ENCODE peak calls at places on chromosome 15, in five cellular contexts. N, K, U, R and B are unnamed samples.

GRCh38 chr15:76866716-76867321 is 38.3 kb downstream of the SCAPER start:
- DNase-seq in N (peak), R (peak), K (peak), U (peak), B (no peak)

GRCh38 chr15:75449585-75450306 is 1.7 kb downstream of the SIN3A start:
- DNase-seq in K (no peak), U (no peak), N (no peak), R (no peak), B (no peak)

GRCh38 chr15:87907676-87908446 is 348.7 kb downstream of the NTRK3 start:
- DNase-seq in N (no peak), R (no peak), U (no peak), K (no peak), B (no peak)

GRCh38 chr15:66454143-66454542 is 43.4 kb downstream of the SNAPC5 start:
- DNase-seq in N (peak), U (no peak), R (peak), K (no peak), B (no peak)

GRCh38 chr15:62805502-62805901 is 237.0 kb upstream of the TPM1 start:
- DNase-seq in R (no peak), K (no peak), N (no peak), U (no peak), B (no peak)

GRCh38 chr15:34795267-34796081 is at the start of gene ACTC1:
- DNase-seq in N (peak), K (peak), R (peak), U (no peak), B (peak)

GRCh38 chr15:66730168-66731014 is 28.4 kb downstream of the SMAD6 start:
- DNase-seq in N (peak), U (no peak), R (peak), K (peak), B (no peak)

GRCh38 chr15:68301300-68301699 is 23.8 kb downstream of the FEM1B start:
- DNase-seq in U (no peak), N (no peak), K (no peak), R (no peak), B (no peak)

GRCh38 chr15:69319384-69320375 is 21.0 kb downstream of the PAQR5 start:
- DNase-seq in R (no peak), U (no peak), K (no peak), N (no peak), B (no peak)

GRCh38 chr15:70974004-70974832 is 81.6 kb downstream of the LRRC49 start:
- DNase-seq in K (peak), N (peak), U (no peak), R (peak), B (no peak)

GRCh38 chr15:81002004-81002253 is 1.2 kb downstream of the TLNRD1 start:
- DNase-seq in N (no peak), K (no peak), R (no peak), U (no peak), B (peak)

GRCh38 chr15:49458145-49458544 is 35.1 kb downstream of the FGF7 start:
- DNase-seq in N (peak), K (peak), R (no peak), U (no peak), B (no peak)

GRCh38 chr15:70789213-70789612 is 25.9 kb upstream of the UACA start:
- DNase-seq in N (no peak), R (peak), U (no peak), K (no peak), B (no peak)

GRCh38 chr15:91890614-91891013 is 37.1 kb downstream of the SLCO3A1 start:
- DNase-seq in K (no peak), N (peak), U (no peak), R (peak), B (no peak)

GRCh38 chr15:31824009-31824408 is 206.3 kb upstream of the CHRNA7 start:
- DNase-seq in K (no peak), N (no peak), U (no peak), R (no peak), B (no peak)

GRCh38 chr15:58559904-58560588 is 128.3 kb downstream of the LIPC start:
- DNase-seq in N (no peak), U (no peak), K (no peak), R (no peak), B (no peak)

GRCh38 chr15:38226867-38227266 is 25.8 kb upstream of the SPRED1 start:
- DNase-seq in N (peak), R (peak), U (no peak), K (peak), B (no peak)

GRCh38 chr15:59444980-59445500 is 7.1 kb downstream of the FAM81A start:
- DNase-seq in R (peak), K (no peak), U (no peak), N (no peak), B (no peak)

GRCh38 chr15:88629071-88629470 is 7.9 kb downstream of the AEN start:
- DNase-seq in K (no peak), U (no peak), R (no peak), N (no peak), B (no peak)

GRCh38 chr15:87752250-87752951 is 504.1 kb downstream of the NTRK3 start:
- DNase-seq in U (no peak), N (peak), K (peak), R (peak), B (no peak)

GRCh38 chr15:100093211-100094126 is 248.3 kb downstream of the ADAMTS17 start:
- DNase-seq in U (no peak), R (peak), K (no peak), N (no peak), B (no peak)

GRCh38 chr15:83449250-83449671 is 2.1 kb downstream of the SH3GL3 start:
- DNase-seq in R (no peak), N (no peak), K (no peak), U (no peak), B (no peak)

GRCh38 chr15:81466741-81467140 is 92.7 kb upstream of the TMC3 start:
- DNase-seq in R (no peak), U (no peak), K (no peak), N (no peak), B (no peak)

GRCh38 chr15:89836255-89837133 is 21.8 kb upstream of the ANPEP start:
- DNase-seq in R (peak), K (peak), U (no peak), N (peak), B (no peak)

GRCh38 chr15:57751177-57751800 is 44.8 kb downstream of the POLR2M start:
- DNase-seq in R (peak), N (peak), U (peak), K (peak), B (no peak)

DNA sequence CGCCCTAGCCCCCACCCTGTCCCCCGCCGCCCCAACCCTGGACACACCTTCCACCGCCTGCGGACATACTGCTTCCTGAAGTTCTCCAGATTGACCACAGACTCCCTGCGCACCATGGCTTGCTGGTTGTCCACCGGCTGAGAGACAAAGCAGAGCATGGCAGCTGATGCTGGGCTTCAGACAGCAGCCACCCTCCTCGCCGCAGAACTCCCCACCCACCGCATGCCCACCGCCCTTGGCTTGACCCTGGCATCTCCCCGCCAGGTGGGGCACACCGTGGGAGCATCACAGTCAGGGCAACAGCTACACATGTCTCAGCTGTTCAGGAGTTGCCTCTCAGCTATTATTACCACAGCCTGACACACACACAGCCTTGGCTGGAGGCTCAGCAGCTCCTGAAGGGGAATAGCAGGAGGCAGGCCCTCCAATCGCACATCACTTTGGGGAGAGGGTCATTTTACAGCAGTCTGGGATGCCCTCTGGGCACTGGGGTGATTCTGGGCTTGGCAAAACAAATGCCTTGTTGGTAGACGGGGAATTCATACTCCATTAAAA is 78.4 kb upstream of the HERC1 start:
- DNase-seq in K (no peak), U (no peak), R (no peak), N (no peak), B (no peak)
- TF ChIP-seq CTCF in K (no peak), U (no peak), R (no peak), N (no peak), B (no peak)

DNA sequence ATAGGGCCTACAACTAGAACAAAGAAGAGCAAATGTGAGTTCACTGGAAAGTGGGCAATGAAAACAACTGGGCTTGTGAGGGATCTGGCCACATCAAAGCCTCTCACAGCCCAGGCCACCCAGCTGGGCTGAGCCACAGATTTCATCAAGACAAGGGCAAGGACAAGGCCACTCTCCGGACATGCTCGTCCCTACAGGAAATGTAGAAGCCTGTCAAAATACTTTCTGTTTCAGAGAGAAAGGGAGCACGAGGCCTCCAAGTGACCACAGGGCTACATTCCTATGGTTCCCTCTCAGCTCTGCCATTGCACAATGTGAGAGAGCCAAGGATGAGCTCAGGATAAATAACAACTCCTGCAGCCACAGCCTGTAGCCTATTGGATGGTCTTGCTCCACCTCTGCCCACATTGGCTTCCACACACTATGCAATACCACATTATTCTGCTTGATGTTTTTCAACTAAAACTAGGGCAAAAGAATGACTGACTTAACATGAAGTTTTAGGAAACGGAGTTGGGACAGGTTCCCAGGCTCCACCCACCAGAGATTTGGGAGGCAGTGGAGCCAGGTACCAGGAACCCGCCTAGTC is 12.1 kb downstream of the TBC1D2B start:
- DNase-seq in N (peak), U (no peak), R (peak), K (peak), B (no peak)
- TF ChIP-seq CTCF in N (no peak), U (no peak), R (no peak), K (no peak), B (no peak)

GRCh38 chr15:72758195-72758594 is 25.4 kb downstream of the ADPGK start:
- DNase-seq in K (peak), N (peak), R (peak), U (no peak), B (no peak)
- TF ChIP-seq CTCF in K (no peak), N (no peak), R (no peak), U (no peak), B (no peak)

DNA sequence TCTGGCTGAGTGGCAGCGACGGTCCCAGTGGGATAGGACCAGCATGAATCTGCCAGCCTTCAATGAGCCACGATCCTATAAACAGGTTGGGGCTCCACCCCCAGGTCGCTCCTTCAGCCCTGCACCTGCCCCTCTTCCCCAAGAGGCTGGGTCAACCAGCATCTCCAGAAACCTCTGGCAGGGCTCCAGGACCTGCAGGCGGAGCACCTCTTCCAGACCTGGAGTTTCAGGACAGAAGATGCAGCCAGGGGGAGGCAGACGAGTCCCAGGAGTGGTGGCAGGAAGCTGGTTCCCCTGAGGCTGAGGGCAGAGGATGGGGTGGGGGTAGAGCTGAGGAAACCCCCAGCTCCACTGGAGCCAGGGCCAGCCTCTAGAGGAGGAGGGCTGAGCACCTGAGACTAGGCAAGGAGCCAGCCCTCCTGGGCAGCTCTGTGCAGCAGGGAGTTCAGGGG is at the start of gene PLA2G4D:
- DNase-seq in U (no peak), K (no peak), N (no peak), R (no peak), B (no peak)
- TF ChIP-seq CTCF in U (no peak), K (no peak), N (no peak), R (no peak), B (no peak)

GRCh38 chr15:40458495-40459371 is 12.1 kb upstream of the CHST14 start:
- DNase-seq in N (no peak), U (no peak), R (no peak), K (no peak), B (no peak)

GRCh38 chr15:40456738-40457137 is 14.0 kb upstream of the CHST14 start:
- DNase-seq in K (no peak), N (no peak), R (no peak), U (no peak), B (no peak)

GRCh38 chr15:40460404-40460803 is 10.4 kb upstream of the CHST14 start:
- DNase-seq in R (no peak), N (no peak), U (no peak), K (no peak), B (no peak)

GRCh38 chr15:40461958-40462357 is 8.8 kb upstream of the CHST14 start:
- DNase-seq in R (no peak), U (no peak), N (no peak), K (no peak), B (no peak)

GRCh38 chr15:40459391-40460015 is 11.3 kb upstream of the CHST14 start:
- DNase-seq in K (no peak), R (no peak), U (no peak), N (no peak), B (no peak)
- TF ChIP-seq CTCF in K (no peak), R (no peak), U (no peak), N (no peak), B (no peak)

GRCh38 chr15:40936709-40937666 is 7.8 kb downstream of the DLL4 start:
- DNase-seq in K (no peak), U (no peak), R (peak), N (peak), B (no peak)

GRCh38 chr15:40938530-40938870 is 9.4 kb downstream of the DLL4 start:
- DNase-seq in U (no peak), R (no peak), N (no peak), K (no peak), B (no peak)

GRCh38 chr15:40939909-40940801 is 11.0 kb downstream of the DLL4 start:
- DNase-seq in U (no peak), K (no peak), R (no peak), N (no peak), B (no peak)

GRCh38 chr15:40936234-40936708 is 7.1 kb downstream of the DLL4 start:
- DNase-seq in U (no peak), N (no peak), K (no peak), R (no peak), B (no peak)

GRCh38 chr15:40937762-40938529 is 8.8 kb downstream of the DLL4 start:
- DNase-seq in K (peak), R (no peak), U (no peak), N (no peak), B (no peak)
- TF ChIP-seq CTCF in K (peak), R (peak), U (peak), N (peak), B (peak)

GRCh38 chr15:40441012-40441735 is 421 bp downstream of the BAHD1 start:
- DNase-seq in K (no peak), U (no peak), N (no peak), R (no peak), B (peak)
- TF ChIP-seq CTCF in K (peak), U (no peak), N (no peak), R (no peak), B (no peak)

DNA sequence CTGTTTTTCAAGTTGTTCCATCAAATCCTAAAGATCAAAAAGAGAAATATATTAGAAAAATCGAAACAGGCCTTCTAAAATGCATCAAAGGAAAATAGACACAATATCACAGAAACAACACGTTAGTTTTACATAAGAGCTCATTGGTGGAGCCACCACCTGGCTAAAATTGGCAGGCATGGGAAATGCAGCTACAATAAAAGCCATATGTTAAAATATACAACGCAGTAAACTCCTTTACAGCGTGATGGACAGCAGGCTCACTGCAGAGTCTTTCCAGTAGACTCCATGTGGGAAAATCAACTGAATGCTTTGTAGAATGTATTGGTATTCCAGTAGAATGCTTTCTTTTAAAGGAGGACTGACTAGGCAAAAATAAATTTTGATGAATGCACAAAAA is 40.9 kb upstream of the MYO5C start:
- DNase-seq in N (no peak), U (no peak), R (no peak), K (no peak), B (no peak)
- TF ChIP-seq CTCF in N (no peak), U (peak), R (no peak), K (no peak), B (no peak)

DNA sequence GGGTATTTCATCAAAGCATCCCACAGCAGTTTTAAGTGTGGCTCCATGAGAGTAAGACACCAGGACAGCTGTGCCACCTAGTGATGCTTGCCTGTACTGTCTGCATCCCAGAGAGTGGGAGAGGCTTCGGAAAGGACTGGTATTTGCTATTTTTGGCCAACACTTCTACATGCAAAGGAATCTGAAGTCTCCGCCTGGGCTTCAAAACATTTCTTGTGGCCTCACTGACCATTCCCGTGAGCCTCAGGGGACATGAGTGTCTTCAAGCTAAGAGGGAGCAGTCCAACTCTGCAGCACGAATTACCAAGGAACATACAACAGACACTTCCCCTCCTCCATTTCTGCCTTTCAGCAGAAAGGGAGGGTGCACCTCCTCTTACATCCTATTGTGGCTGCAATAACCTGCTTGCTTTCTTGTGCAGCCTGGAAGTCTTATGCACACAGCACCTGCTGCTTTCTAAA is 177.5 kb downstream of the RORA start:
- DNase-seq in N (peak), K (peak), R (peak), U (no peak), B (no peak)
- TF ChIP-seq CTCF in N (peak), K (peak), R (peak), U (peak), B (peak)

GRCh38 chr15:52960283-52960682 is 170.1 kb upstream of the ONECUT1 start:
- DNase-seq in R (no peak), U (no peak), N (no peak), K (no peak), B (no peak)
- TF ChIP-seq CTCF in R (no peak), U (no peak), N (no peak), K (no peak), B (no peak)